ENCODE peak calls at places on chromosome 5, in nine cellular contexts. One of them, this sample, is unnamed.

GRCh38 chr5:150544606-150545219 is 36.8 kb downstream of the NDST1 start:
- DNase-seq in naive thymus-derived CD4-positive, alpha-beta T cell: no peak
- DNase-seq in DND-41: peak
- DNase-seq in right cardiac atrium: peak
- DNase-seq in A549: peak
- DNase-seq in thoracic aorta: no peak
- DNase-seq in caudate nucleus: peak
- DNase-seq in IMR-90: peak
- DNase-seq in aorta: peak
- DNase-seq in this sample: no peak

GRCh38 chr5:141412853-141413539 is at the start of gene PCDHGA10:
- DNase-seq in naive thymus-derived CD4-positive, alpha-beta T cell: peak
- DNase-seq in DND-41: peak
- DNase-seq in right cardiac atrium: no peak
- DNase-seq in A549: no peak
- DNase-seq in thoracic aorta: no peak
- DNase-seq in caudate nucleus: no peak
- DNase-seq in IMR-90: peak
- DNase-seq in aorta: no peak
- DNase-seq in this sample: no peak

GRCh38 chr5:334903-335739 is 13.6 kb downstream of the AHRR start:
- DNase-seq in naive thymus-derived CD4-positive, alpha-beta T cell: no peak
- DNase-seq in DND-41: no peak
- DNase-seq in right cardiac atrium: no peak
- DNase-seq in A549: no peak
- DNase-seq in thoracic aorta: no peak
- DNase-seq in caudate nucleus: no peak
- DNase-seq in IMR-90: no peak
- DNase-seq in aorta: no peak
- DNase-seq in this sample: no peak

GRCh38 chr5:137231535-137231934 is 267.6 kb downstream of the SPOCK1 start:
- DNase-seq in naive thymus-derived CD4-positive, alpha-beta T cell: no peak
- DNase-seq in DND-41: no peak
- DNase-seq in right cardiac atrium: no peak
- DNase-seq in A549: no peak
- DNase-seq in thoracic aorta: no peak
- DNase-seq in caudate nucleus: no peak
- DNase-seq in IMR-90: peak
- DNase-seq in aorta: no peak
- DNase-seq in this sample: peak

GRCh38 chr5:62550103-62550502 is 28.5 kb upstream of the LRRC70 start:
- DNase-seq in naive thymus-derived CD4-positive, alpha-beta T cell: no peak
- DNase-seq in DND-41: no peak
- DNase-seq in right cardiac atrium: no peak
- DNase-seq in A549: no peak
- DNase-seq in thoracic aorta: no peak
- DNase-seq in caudate nucleus: no peak
- DNase-seq in IMR-90: no peak
- DNase-seq in aorta: no peak
- DNase-seq in this sample: no peak

GRCh38 chr5:55923873-55924500 is 70.8 kb downstream of the IL6ST start:
- DNase-seq in naive thymus-derived CD4-positive, alpha-beta T cell: no peak
- DNase-seq in DND-41: no peak
- DNase-seq in right cardiac atrium: no peak
- DNase-seq in A549: no peak
- DNase-seq in thoracic aorta: no peak
- DNase-seq in caudate nucleus: no peak
- DNase-seq in IMR-90: no peak
- DNase-seq in aorta: no peak
- DNase-seq in this sample: no peak

GRCh38 chr5:61878471-61878870 is 427.5 kb upstream of the KIF2A start:
- DNase-seq in naive thymus-derived CD4-positive, alpha-beta T cell: no peak
- DNase-seq in DND-41: no peak
- DNase-seq in right cardiac atrium: no peak
- DNase-seq in A549: no peak
- DNase-seq in thoracic aorta: no peak
- DNase-seq in caudate nucleus: no peak
- DNase-seq in IMR-90: no peak
- DNase-seq in aorta: no peak
- DNase-seq in this sample: no peak

GRCh38 chr5:88806338-88806737 is 76.6 kb downstream of the MEF2C start:
- DNase-seq in naive thymus-derived CD4-positive, alpha-beta T cell: no peak
- DNase-seq in DND-41: no peak
- DNase-seq in right cardiac atrium: no peak
- DNase-seq in A549: no peak
- DNase-seq in thoracic aorta: no peak
- DNase-seq in caudate nucleus: no peak
- DNase-seq in IMR-90: no peak
- DNase-seq in aorta: no peak
- DNase-seq in this sample: no peak

GRCh38 chr5:81768960-81769452 is 18.1 kb upstream of the SSBP2 start:
- DNase-seq in naive thymus-derived CD4-positive, alpha-beta T cell: no peak
- DNase-seq in DND-41: no peak
- DNase-seq in right cardiac atrium: no peak
- DNase-seq in A549: peak
- DNase-seq in thoracic aorta: no peak
- DNase-seq in caudate nucleus: no peak
- DNase-seq in IMR-90: peak
- DNase-seq in aorta: no peak
- DNase-seq in this sample: peak

GRCh38 chr5:102762828-102763227 is 7.7 kb downstream of the PAM start:
- DNase-seq in naive thymus-derived CD4-positive, alpha-beta T cell: no peak
- DNase-seq in DND-41: no peak
- DNase-seq in right cardiac atrium: no peak
- DNase-seq in A549: no peak
- DNase-seq in thoracic aorta: no peak
- DNase-seq in caudate nucleus: no peak
- DNase-seq in IMR-90: no peak
- DNase-seq in aorta: no peak
- DNase-seq in this sample: peak
- H3K27ac ChIP-seq in naive thymus-derived CD4-positive, alpha-beta T cell: no peak
- H3K27ac ChIP-seq in DND-41: no peak
- H3K27ac ChIP-seq in right cardiac atrium: no peak
- H3K27ac ChIP-seq in A549: no peak
- H3K27ac ChIP-seq in thoracic aorta: peak
- H3K27ac ChIP-seq in caudate nucleus: no peak
- H3K27ac ChIP-seq in IMR-90: no peak
- H3K27ac ChIP-seq in aorta: no peak
- H3K27ac ChIP-seq in this sample: peak

DNA sequence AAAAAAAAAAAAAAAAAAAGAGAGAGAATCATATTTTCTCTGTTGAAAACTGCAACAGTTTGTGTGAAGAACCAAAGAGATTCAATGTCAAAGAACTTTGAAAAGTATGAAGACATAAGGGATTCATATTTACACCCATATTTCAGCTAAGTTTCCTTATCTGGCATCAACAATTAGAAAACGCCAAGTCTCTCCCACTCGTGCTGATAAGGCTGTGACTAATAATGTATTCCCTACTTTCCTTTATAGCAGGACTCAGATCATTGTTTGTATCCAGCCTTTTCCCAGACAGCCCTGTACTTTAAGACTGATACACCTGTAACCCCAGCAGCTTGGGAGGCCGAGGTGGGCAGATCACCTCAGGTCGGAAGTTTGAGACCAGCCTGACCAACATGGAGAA is 54.1 kb upstream of the STK32A start:
- DNase-seq in naive thymus-derived CD4-positive, alpha-beta T cell: no peak
- DNase-seq in DND-41: no peak
- DNase-seq in right cardiac atrium: no peak
- DNase-seq in A549: no peak
- DNase-seq in thoracic aorta: no peak
- DNase-seq in caudate nucleus: no peak
- DNase-seq in IMR-90: no peak
- DNase-seq in aorta: no peak
- DNase-seq in this sample: no peak
- H3K27ac ChIP-seq in naive thymus-derived CD4-positive, alpha-beta T cell: no peak
- H3K27ac ChIP-seq in DND-41: no peak
- H3K27ac ChIP-seq in right cardiac atrium: no peak
- H3K27ac ChIP-seq in A549: no peak
- H3K27ac ChIP-seq in thoracic aorta: no peak
- H3K27ac ChIP-seq in caudate nucleus: no peak
- H3K27ac ChIP-seq in IMR-90: no peak
- H3K27ac ChIP-seq in aorta: no peak
- H3K27ac ChIP-seq in this sample: no peak

DNA sequence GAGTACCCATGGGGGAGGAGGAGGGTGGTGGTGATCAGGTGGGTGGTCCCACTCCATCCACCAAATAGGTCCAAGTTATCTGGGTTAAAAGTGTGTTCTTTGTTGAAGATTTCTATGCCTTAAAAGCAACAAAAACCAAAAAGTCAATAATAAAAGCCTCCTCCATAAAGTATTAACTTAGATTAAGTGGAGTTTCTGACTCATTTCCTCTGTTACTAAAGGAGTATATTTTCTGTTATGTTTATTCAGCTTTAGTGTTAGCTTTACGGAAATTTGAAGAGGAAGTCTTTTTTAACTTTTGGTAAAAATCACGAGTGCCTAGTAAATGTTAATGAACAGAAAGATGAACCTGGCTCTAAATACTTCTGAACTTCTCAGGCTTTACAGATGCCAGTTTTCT is 17.8 kb downstream of the FBXO38 start:
- DNase-seq in naive thymus-derived CD4-positive, alpha-beta T cell: no peak
- DNase-seq in DND-41: no peak
- DNase-seq in right cardiac atrium: no peak
- DNase-seq in A549: no peak
- DNase-seq in thoracic aorta: no peak
- DNase-seq in caudate nucleus: no peak
- DNase-seq in IMR-90: peak
- DNase-seq in aorta: no peak
- DNase-seq in this sample: no peak
- H3K27ac ChIP-seq in naive thymus-derived CD4-positive, alpha-beta T cell: no peak
- H3K27ac ChIP-seq in DND-41: no peak
- H3K27ac ChIP-seq in right cardiac atrium: no peak
- H3K27ac ChIP-seq in A549: no peak
- H3K27ac ChIP-seq in thoracic aorta: peak
- H3K27ac ChIP-seq in caudate nucleus: no peak
- H3K27ac ChIP-seq in IMR-90: peak
- H3K27ac ChIP-seq in aorta: peak
- H3K27ac ChIP-seq in this sample: peak

DNA sequence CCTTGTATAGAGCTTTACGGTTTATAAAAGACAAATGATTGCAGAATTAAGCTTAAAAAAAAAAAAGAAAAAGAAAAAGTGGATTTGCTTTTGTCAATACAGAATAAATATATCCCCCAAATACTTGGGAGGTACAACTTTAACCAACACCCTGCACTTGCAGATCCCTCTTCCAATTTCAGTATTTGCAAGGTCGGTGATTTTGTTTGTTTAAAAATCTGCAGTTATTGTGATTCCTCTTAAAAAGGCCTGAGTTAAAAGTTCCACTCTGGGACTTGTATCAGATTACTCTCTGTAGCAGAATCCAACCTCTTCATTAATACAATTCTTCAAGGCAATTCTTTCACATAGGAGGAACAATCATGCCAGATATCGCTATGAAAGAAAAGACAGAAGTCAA is 400.9 kb downstream of the EBF1 start:
- DNase-seq in naive thymus-derived CD4-positive, alpha-beta T cell: no peak
- DNase-seq in DND-41: no peak
- DNase-seq in right cardiac atrium: no peak
- DNase-seq in A549: no peak
- DNase-seq in thoracic aorta: no peak
- DNase-seq in caudate nucleus: no peak
- DNase-seq in IMR-90: no peak
- DNase-seq in aorta: no peak
- DNase-seq in this sample: no peak
- H3K27ac ChIP-seq in naive thymus-derived CD4-positive, alpha-beta T cell: no peak
- H3K27ac ChIP-seq in DND-41: no peak
- H3K27ac ChIP-seq in right cardiac atrium: no peak
- H3K27ac ChIP-seq in A549: no peak
- H3K27ac ChIP-seq in thoracic aorta: peak
- H3K27ac ChIP-seq in caudate nucleus: no peak
- H3K27ac ChIP-seq in IMR-90: no peak
- H3K27ac ChIP-seq in aorta: no peak
- H3K27ac ChIP-seq in this sample: no peak

DNA sequence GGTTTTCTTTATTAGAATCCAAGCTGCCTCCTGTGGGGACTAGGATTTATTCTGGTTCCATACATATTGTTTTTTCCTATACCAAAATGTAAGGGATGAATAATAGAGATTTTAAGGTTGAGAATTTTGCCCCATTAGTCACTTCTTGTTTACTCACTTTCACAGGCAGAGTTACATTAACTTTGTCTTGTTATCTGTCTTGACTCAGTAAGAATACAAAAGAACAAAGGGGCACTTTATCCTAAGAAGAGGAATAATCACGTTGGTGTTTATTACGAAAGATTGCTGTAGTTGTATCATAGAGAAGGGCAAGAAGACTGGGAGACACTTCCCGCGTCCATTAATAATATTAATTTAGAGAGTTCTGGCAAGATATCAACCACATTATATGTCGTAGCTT is 599.7 kb upstream of the FTMT start:
- DNase-seq in naive thymus-derived CD4-positive, alpha-beta T cell: no peak
- DNase-seq in DND-41: no peak
- DNase-seq in right cardiac atrium: no peak
- DNase-seq in A549: peak
- DNase-seq in thoracic aorta: no peak
- DNase-seq in caudate nucleus: no peak
- DNase-seq in IMR-90: peak
- DNase-seq in aorta: no peak
- DNase-seq in this sample: peak
- H3K27ac ChIP-seq in naive thymus-derived CD4-positive, alpha-beta T cell: no peak
- H3K27ac ChIP-seq in DND-41: no peak
- H3K27ac ChIP-seq in right cardiac atrium: no peak
- H3K27ac ChIP-seq in A549: peak
- H3K27ac ChIP-seq in thoracic aorta: no peak
- H3K27ac ChIP-seq in caudate nucleus: no peak
- H3K27ac ChIP-seq in IMR-90: no peak
- H3K27ac ChIP-seq in aorta: no peak
- H3K27ac ChIP-seq in this sample: peak

GRCh38 chr5:126446498-126447224 is 23.5 kb downstream of the GRAMD2B start:
- DNase-seq in naive thymus-derived CD4-positive, alpha-beta T cell: peak
- DNase-seq in DND-41: no peak
- DNase-seq in right cardiac atrium: no peak
- DNase-seq in A549: no peak
- DNase-seq in thoracic aorta: no peak
- DNase-seq in caudate nucleus: no peak
- DNase-seq in IMR-90: peak
- DNase-seq in aorta: no peak
- DNase-seq in this sample: peak
- H3K27ac ChIP-seq in naive thymus-derived CD4-positive, alpha-beta T cell: peak
- H3K27ac ChIP-seq in DND-41: no peak
- H3K27ac ChIP-seq in right cardiac atrium: no peak
- H3K27ac ChIP-seq in A549: no peak
- H3K27ac ChIP-seq in thoracic aorta: no peak
- H3K27ac ChIP-seq in caudate nucleus: peak
- H3K27ac ChIP-seq in IMR-90: peak
- H3K27ac ChIP-seq in aorta: no peak
- H3K27ac ChIP-seq in this sample: peak

This sample was measured in epithelial cell of prostate.